ENCODE peak calls at places on chromosomes 4 and X, in ten cellular contexts. U is fibroblast of lung, V is transverse colon, Y is brain microvascular endothelial cell, P is A549, K is fibroblast of mammary gland, C is endodermal cell, G is heart right ventricle, X is endothelial cell of umbilical vein, J is thyroid gland. S is an unnamed sample.

GRCh38 chrX:150543230-150544155 is 24.9 kb upstream of the MTM1 start:
- DNase-seq in K (no peak), G (no peak), P (no peak), C (no peak), X (no peak), U (no peak), J (peak), Y (no peak), V (no peak), S (no peak)

GRCh38 chr4:184764601-184765000 is 30.7 kb upstream of the CENPU start:
- DNase-seq in Y (no peak), C (no peak), V (no peak), P (no peak), X (no peak), K (no peak), J (no peak), U (no peak), G (no peak), S (no peak)

GRCh38 chr4:152591361-152591760 is 55.5 kb upstream of the FBXW7 start:
- DNase-seq in C (peak), J (peak), X (peak), P (no peak), K (peak), V (peak), G (peak), U (peak), Y (peak), S (peak)

GRCh38 chrX:96389314-96390048 is 295.2 kb upstream of the DIAPH2 start:
- DNase-seq in V (no peak), G (no peak), Y (no peak), U (peak), X (no peak), C (no peak), K (peak), P (no peak), J (no peak), S (no peak)

GRCh38 chrX:41333744-41333993 is 293 bp upstream of the DDX3X start:
- DNase-seq in C (no peak), V (no peak), K (peak), J (peak), G (peak), Y (peak), U (peak), X (no peak), P (peak), S (peak)

GRCh38 chrX:70292788-70293187 is 2.9 kb downstream of the KIF4A start:
- DNase-seq in G (no peak), X (peak), V (no peak), Y (no peak), C (no peak), J (no peak), K (no peak), U (no peak), P (no peak), S (no peak)

GRCh38 chr4:89800012-89800516 is 36.9 kb downstream of the SNCA start:
- DNase-seq in K (no peak), J (no peak), X (peak), C (no peak), P (no peak), G (no peak), V (no peak), U (peak), Y (peak), S (peak)

GRCh38 chrX:108397627-108398392 is 40.4 kb downstream of the COL4A6 start:
- DNase-seq in J (no peak), C (no peak), U (peak), V (no peak), P (no peak), Y (peak), X (peak), G (no peak), K (peak), S (peak)

GRCh38 chr4:39698424-39699009 is 581 bp downstream of the UBE2K start:
- DNase-seq in V (peak), X (peak), C (peak), J (peak), P (peak), G (peak), K (peak), Y (no peak), U (peak), S (no peak)

GRCh38 chrX:38175140-38175539 is 45.5 kb downstream of the SRPX start:
- DNase-seq in C (peak), J (peak), K (no peak), U (peak), G (no peak), Y (peak), V (peak), P (peak), X (peak), S (no peak)

GRCh38 chrX:11363069-11363594 is 69.9 kb downstream of the AMELX start:
- DNase-seq in Y (no peak), X (no peak), K (no peak), J (no peak), U (no peak), C (no peak), V (no peak), G (no peak), P (no peak), S (no peak)

GRCh38 chr4:10082459-10083272 is 33.9 kb downstream of the WDR1 start:
- DNase-seq in K (no peak), C (no peak), X (no peak), G (no peak), J (peak), Y (no peak), P (no peak), V (peak), U (no peak), S (no peak)

GRCh38 chrX:136589966-136590365 is 58.0 kb downstream of the VGLL1 start:
- DNase-seq in C (no peak), G (no peak), U (no peak), P (no peak), J (no peak), K (peak), V (no peak), X (no peak), Y (no peak), S (peak)

GRCh38 chrX:135429429-135429828 is 7.7 kb downstream of the SMIM10L2A start:
- DNase-seq in V (no peak), U (no peak), J (no peak), C (no peak), X (no peak), G (no peak), Y (no peak), K (no peak), P (no peak), S (no peak)

GRCh38 chr4:135281230-135281629 is 1079.6 kb upstream of the PABPC4L start:
- DNase-seq in J (no peak), V (no peak), X (no peak), Y (peak), P (no peak), C (no peak), K (no peak), G (no peak), U (peak), S (no peak)

GRCh38 chr4:84673475-84674230 is 90.7 kb downstream of the CDS1 start:
- DNase-seq in Y (peak), G (no peak), C (no peak), K (peak), J (no peak), U (peak), V (no peak), X (peak), P (no peak), S (peak)

GRCh38 chr4:87399148-87399547 is 8.2 kb upstream of the HSD17B11 start:
- DNase-seq in V (peak), C (peak), K (no peak), U (no peak), Y (no peak), G (no peak), X (no peak), J (peak), P (no peak), S (no peak)

GRCh38 chr4:94650690-94651089 is 107.1 kb upstream of the BMPR1B start:
- DNase-seq in K (peak), X (no peak), Y (no peak), V (no peak), G (no peak), J (no peak), P (peak), C (no peak), U (peak), S (no peak)

GRCh38 chr4:38523524-38524448 is 140.2 kb upstream of the KLF3 start:
- DNase-seq in Y (no peak), P (no peak), C (no peak), U (peak), V (no peak), X (no peak), G (no peak), J (no peak), K (no peak), S (no peak)

GRCh38 chrX:151397741-151398070 is 700 bp downstream of the VMA21 start:
- DNase-seq in J (no peak), G (no peak), U (peak), K (peak), P (peak), X (peak), V (no peak), Y (no peak), C (no peak), S (no peak)

GRCh38 chrX:16665089-16665488 is 15.1 kb downstream of the S100G start:
- DNase-seq in U (peak), V (no peak), J (no peak), C (no peak), X (peak), Y (peak), P (no peak), G (no peak), K (peak), S (peak)

GRCh38 chr4:15799703-15800102 is 21.6 kb downstream of the CD38 start:
- DNase-seq in X (no peak), J (no peak), K (no peak), C (no peak), P (no peak), U (no peak), Y (no peak), G (no peak), V (no peak), S (no peak)

GRCh38 chr4:187396106-187396505 is 599.5 kb upstream of the ZFP42 start:
- DNase-seq in Y (no peak), V (no peak), X (no peak), G (no peak), K (no peak), P (no peak), C (peak), J (no peak), U (no peak), S (no peak)

GRCh38 chrX:102930990-102931756 is 5.9 kb upstream of the RAB40AL start:
- DNase-seq in V (no peak), K (no peak), X (no peak), J (no peak), P (no peak), C (no peak), G (no peak), Y (no peak), U (peak), S (no peak)

GRCh38 chr4:20318899-20319291 is 67.2 kb downstream of the SLIT2 start:
- DNase-seq in J (no peak), Y (no peak), V (no peak), P (no peak), U (no peak), X (no peak), C (no peak), G (no peak), K (no peak), S (no peak)

GRCh38 chr4:137705171-137705783 is 173.0 kb upstream of the PCDH18 start:
- DNase-seq in C (no peak), K (peak), X (no peak), U (peak), V (no peak), Y (peak), J (no peak), P (no peak), G (peak), S (peak)

GRCh38 chr4:5137927-5138326 is 86.6 kb downstream of the STK32B start:
- DNase-seq in X (no peak), G (no peak), V (no peak), K (no peak), J (no peak), C (no peak), P (peak), Y (no peak), U (peak), S (no peak)

GRCh38 chr4:147409350-147409749 is 71.5 kb upstream of the EDNRA start:
- DNase-seq in G (no peak), X (no peak), C (no peak), J (no peak), Y (no peak), K (peak), P (no peak), V (no peak), U (peak), S (peak)

GRCh38 chr4:119626420-119626819 is 2.2 kb downstream of the PDE5A start:
- DNase-seq in G (no peak), J (no peak), P (no peak), C (no peak), U (no peak), V (no peak), X (no peak), K (no peak), Y (no peak), S (no peak)

GRCh38 chrX:28946846-28947245 is 359.6 kb downstream of the IL1RAPL1 start:
- DNase-seq in Y (no peak), X (no peak), G (no peak), K (no peak), J (no peak), U (peak), V (no peak), C (no peak), P (no peak), S (no peak)

GRCh38 chr4:14092741-14093140 is 465.2 kb upstream of the BOD1L1 start:
- DNase-seq in X (no peak), V (no peak), G (no peak), K (no peak), C (no peak), U (no peak), P (no peak), J (no peak), Y (no peak), S (no peak)

GRCh38 chrX:17689971-17690409 is 47.3 kb upstream of the SCML1 start:
- DNase-seq in Y (peak), G (peak), P (peak), V (peak), U (peak), K (peak), J (peak), C (peak), X (peak), S (peak)

GRCh38 chr4:73631565-73632226 is 11.5 kb upstream of the RASSF6 start:
- DNase-seq in C (no peak), Y (no peak), U (no peak), P (no peak), V (no peak), J (peak), K (no peak), X (no peak), G (no peak), S (no peak)

DNA sequence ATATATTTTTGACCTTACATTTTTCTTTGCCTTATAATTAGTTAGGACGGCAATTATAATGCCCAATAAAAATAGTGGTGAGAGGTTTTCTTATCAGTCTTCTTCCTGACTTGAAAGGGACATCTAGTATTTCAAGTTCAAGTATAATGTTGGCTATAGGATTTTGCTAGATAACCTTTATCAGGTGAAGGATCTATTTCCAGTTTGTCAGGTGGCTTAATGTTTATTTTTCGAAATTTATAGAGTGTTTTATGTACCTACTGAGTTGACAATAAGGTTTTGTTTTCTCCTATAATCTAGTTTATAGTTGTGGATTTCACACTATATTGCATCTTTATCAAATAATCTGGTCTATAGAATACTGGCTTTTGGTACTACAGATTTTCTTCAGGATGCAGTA is 351.8 kb upstream of the FGF13 start:
- DNase-seq in X (no peak), K (no peak), Y (no peak), J (no peak), V (no peak), U (no peak), C (no peak), G (no peak), P (no peak), S (no peak)
- H3K4me3 ChIP-seq in X (no peak), K (no peak), Y (no peak), J (no peak), V (no peak), U (no peak), C (no peak), G (no peak), P (no peak), S (no peak)

GRCh38 chrX:111407948-111408347 is 4.0 kb downstream of the DCX start:
- DNase-seq in U (no peak), G (no peak), K (no peak), J (no peak), Y (no peak), C (no peak), X (no peak), P (no peak), V (no peak), S (no peak)

DNA sequence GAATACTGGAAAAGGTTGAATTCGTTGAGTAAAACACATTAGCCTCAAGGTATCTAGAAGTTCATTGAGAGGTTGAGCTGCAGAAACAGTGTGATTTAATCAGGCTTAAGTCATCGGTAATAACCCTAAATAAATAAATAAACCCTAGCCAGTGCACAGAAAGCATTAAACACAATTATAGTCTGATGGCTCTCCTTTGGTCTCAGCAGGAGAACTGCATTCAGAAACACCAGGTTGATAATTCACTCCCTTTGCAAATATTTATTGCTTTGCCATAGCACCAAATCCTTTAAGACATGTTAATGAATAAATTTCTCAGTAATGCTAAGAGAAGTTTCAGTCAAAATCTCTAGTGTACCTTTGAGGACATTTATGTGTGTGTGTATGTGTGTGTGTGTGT is 9.6 kb downstream of the DCX start:
- DNase-seq in X (no peak), G (no peak), C (no peak), K (no peak), V (no peak), P (no peak), J (no peak), Y (no peak), U (no peak), S (no peak)
- H3K4me3 ChIP-seq in X (no peak), G (no peak), C (no peak), K (no peak), V (no peak), P (no peak), J (no peak), Y (no peak), U (no peak), S (no peak)

DNA sequence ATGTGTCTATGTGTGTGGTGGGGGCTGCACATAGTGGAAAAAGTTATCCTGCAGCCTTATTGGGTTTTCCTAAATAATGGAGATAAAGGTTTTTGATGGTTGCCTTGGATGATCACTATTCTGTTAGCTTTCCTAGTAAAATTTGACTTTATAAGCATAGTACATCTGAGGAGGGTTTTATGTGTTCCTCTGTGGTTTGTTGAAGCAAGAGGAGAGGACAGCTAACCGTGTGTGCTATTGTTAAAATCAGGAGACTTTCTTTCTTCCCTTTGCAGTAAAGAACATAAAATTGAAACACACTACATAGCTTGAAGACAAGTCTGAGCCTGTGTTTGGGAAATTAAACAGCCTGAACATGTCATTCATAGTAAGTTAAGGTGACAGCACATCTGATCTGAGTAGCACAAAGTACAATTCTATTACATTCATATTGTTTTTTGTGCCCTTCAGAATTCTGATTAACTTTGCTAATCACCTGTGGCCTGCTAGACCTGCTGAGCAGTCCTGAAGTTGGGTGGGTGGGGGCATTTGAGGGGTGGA is 36.8 kb downstream of the C4orf51 start:
- DNase-seq in J (no peak), P (no peak), G (no peak), U (no peak), K (no peak), V (no peak), X (no peak), C (no peak), Y (no peak), S (no peak)
- H3K4me3 ChIP-seq in J (no peak), P (no peak), G (no peak), U (no peak), K (no peak), V (no peak), X (no peak), C (no peak), Y (no peak), S (no peak)

GRCh38 chr4:104491396-104491821 is 3.3 kb downstream of the CXXC4 start:
- DNase-seq in P (peak), Y (no peak), J (peak), X (no peak), U (peak), G (peak), C (peak), V (peak), K (peak), S (no peak)

GRCh38 chr4:104494822-104495559 is at the start of gene CXXC4:
- DNase-seq in Y (peak), C (peak), K (peak), X (peak), V (peak), J (peak), U (peak), G (peak), P (peak), S (peak)

GRCh38 chr4:104494161-104494560 is 533 bp downstream of the CXXC4 start:
- DNase-seq in U (no peak), P (no peak), X (no peak), Y (no peak), K (no peak), J (no peak), C (no peak), V (no peak), G (no peak), S (no peak)

GRCh38 chr4:104491826-104492771 is 2.6 kb downstream of the CXXC4 start:
- DNase-seq in K (no peak), X (peak), Y (no peak), U (peak), J (peak), V (peak), G (no peak), C (peak), P (peak), S (no peak)

DNA sequence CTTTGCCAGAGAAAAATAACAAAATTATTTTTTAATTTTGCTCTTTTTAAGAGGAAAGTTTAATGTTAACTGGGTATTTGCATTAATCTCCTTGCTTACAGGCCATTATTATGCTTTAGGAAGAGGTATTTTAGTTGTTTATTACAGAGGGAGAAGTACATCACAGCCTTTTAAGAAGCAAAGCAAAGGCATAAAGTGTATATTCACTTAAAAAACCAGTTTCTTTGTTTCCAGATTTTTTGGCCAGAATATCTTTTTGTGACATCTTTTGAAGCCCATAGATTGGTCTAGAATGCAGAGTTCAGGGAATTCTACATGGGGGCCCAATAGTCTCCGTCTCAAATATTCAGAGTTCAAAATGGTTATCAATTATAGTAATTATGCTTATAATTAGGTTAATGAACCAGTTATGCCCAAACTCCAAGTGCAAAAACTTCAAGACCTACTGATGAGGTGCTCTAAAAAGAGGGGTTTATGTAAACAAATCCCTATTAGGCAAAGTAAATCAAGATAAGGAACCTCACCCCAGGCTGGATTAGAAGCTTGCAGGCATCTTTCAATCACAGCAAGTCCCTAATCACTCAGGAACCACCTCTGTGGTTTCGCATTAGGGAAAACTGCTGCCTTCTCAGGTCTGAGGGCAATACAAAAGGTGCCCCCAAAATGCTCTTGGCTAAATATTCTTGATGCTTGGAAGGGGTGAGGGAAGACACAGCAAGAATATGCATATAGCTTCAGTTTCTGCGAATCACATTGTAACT is 1.4 kb downstream of the CXXC4 start:
- DNase-seq in K (no peak), G (no peak), Y (no peak), C (peak), U (no peak), P (no peak), X (no peak), J (no peak), V (no peak), S (no peak)
- H3K4me3 ChIP-seq in K (no peak), G (no peak), Y (no peak), C (peak), U (no peak), P (no peak), X (no peak), J (no peak), V (no peak), S (no peak)

GRCh38 chr4:91622925-91623600 is 680.7 kb upstream of the GRID2 start:
- DNase-seq in X (no peak), G (no peak), C (no peak), P (no peak), J (no peak), U (no peak), Y (no peak), K (no peak), V (no peak), S (no peak)
- H3K4me3 ChIP-seq in X (no peak), G (no peak), C (no peak), P (no peak), J (no peak), U (no peak), Y (no peak), K (no peak), V (no peak), S (no peak)

GRCh38 chr4:118265312-118266144 is 87.3 kb downstream of the PRSS12 start:
- DNase-seq in K (no peak), G (no peak), Y (no peak), C (no peak), U (peak), V (peak), X (no peak), P (no peak), J (peak), S (no peak)
- H3K4me3 ChIP-seq in K (peak), G (peak), Y (peak), C (no peak), U (peak), V (peak), X (peak), P (peak), J (no peak), S (peak)

S was measured in skeletal muscle cell.